ENCODE peak calls at places on chromosome 12, in eight cellular contexts. E is brain pericyte; T is kidney epithelial cell; J is stimulated activated CD4-positive, alpha-beta T cell treated with anti-CD3 and anti-CD28 coated beads, Interleukin-4, amount 100 ng/mL, for 1 hour; Z is T-cell; O is GM03348; D is sciatic nerve; R is ELR. P is an unnamed sample.

GRCh38 chr12:54390176-54390667 is 5.7 kb upstream of the ZNF385A start:
- DNase-seq in T (no peak), E (no peak), R (no peak), O (no peak), D (no peak), J (no peak), Z (no peak), P (no peak)

GRCh38 chr12:31603546-31604009 is 12.6 kb upstream of the DENND5B start:
- DNase-seq in O (no peak), T (no peak), R (no peak), Z (no peak), E (no peak), D (no peak), J (no peak), P (no peak)

GRCh38 chr12:50182461-50182860 is 15.3 kb upstream of the CERS5 start:
- DNase-seq in R (peak), T (no peak), E (no peak), Z (no peak), D (no peak), J (no peak), O (no peak), P (no peak)

GRCh38 chr12:93402333-93403311 is 24.9 kb downstream of the NUDT4 start:
- DNase-seq in Z (no peak), T (no peak), J (peak), R (no peak), D (no peak), E (no peak), O (no peak), P (no peak)

GRCh38 chr12:113267621-113268020 is 46.4 kb downstream of the TPCN1 start:
- DNase-seq in Z (no peak), E (no peak), J (no peak), R (no peak), T (no peak), O (no peak), D (no peak), P (no peak)

GRCh38 chr12:27610380-27610779 is 85.9 kb upstream of the REP15 start:
- DNase-seq in Z (no peak), D (no peak), T (no peak), E (no peak), J (no peak), R (no peak), O (peak), P (no peak)

GRCh38 chr12:101086490-101086889 is 123.5 kb downstream of the SLC5A8 start:
- DNase-seq in E (no peak), T (no peak), D (no peak), J (no peak), Z (no peak), O (peak), R (peak), P (no peak)

GRCh38 chr12:46814143-46814542 is 11.7 kb downstream of the SLC38A4 start:
- DNase-seq in E (no peak), T (no peak), D (no peak), R (no peak), O (no peak), Z (no peak), J (no peak), P (no peak)

GRCh38 chr12:92466391-92467305 is 236.1 kb upstream of the PLEKHG7 start:
- DNase-seq in R (no peak), E (no peak), Z (no peak), O (no peak), D (no peak), T (no peak), J (no peak), P (no peak)

GRCh38 chr12:6428326-6428725 is 16.4 kb upstream of the CD27 start:
- DNase-seq in Z (no peak), D (no peak), R (no peak), E (no peak), T (no peak), J (no peak), O (no peak), P (no peak)

GRCh38 chr12:14774074-14774943 is 29.0 kb downstream of the WBP11 start:
- DNase-seq in E (peak), Z (peak), O (peak), D (peak), T (peak), R (peak), J (peak), P (no peak)

GRCh38 chr12:121299662-121300061 is 3.2 kb upstream of the CAMKK2 start:
- DNase-seq in D (no peak), Z (no peak), T (no peak), O (no peak), J (no peak), E (no peak), R (no peak), P (no peak)

GRCh38 chr12:6780573-6780972 is 8.3 kb downstream of the LAG3 start:
- DNase-seq in T (no peak), D (no peak), E (no peak), Z (no peak), R (no peak), J (no peak), O (no peak), P (no peak)

GRCh38 chr12:64780531-64781373 is 21.5 kb upstream of the GNS start:
- DNase-seq in Z (no peak), D (peak), O (peak), E (no peak), R (no peak), J (peak), T (no peak), P (no peak)

GRCh38 chr12:51441583-51441982 is 17.0 kb downstream of the SLC4A8 start:
- DNase-seq in D (no peak), O (peak), E (no peak), T (no peak), R (peak), Z (no peak), J (no peak), P (no peak)

GRCh38 chr12:112182499-112182898 is 57.1 kb downstream of the TRAFD1 start:
- DNase-seq in R (no peak), D (peak), T (no peak), O (no peak), Z (no peak), E (no peak), J (no peak), P (no peak)

GRCh38 chr12:46983959-46984833 is 95.2 kb upstream of the PCED1B start:
- DNase-seq in T (no peak), O (peak), D (no peak), E (peak), R (peak), J (peak), Z (peak), P (no peak)

GRCh38 chr12:116534341-116535121 is 24.6 kb upstream of the MAP1LC3B2 start:
- DNase-seq in E (no peak), O (no peak), D (no peak), T (no peak), Z (no peak), R (peak), J (no peak), P (no peak)

GRCh38 chr12:99959549-99960170 is 25.1 kb downstream of the ANKS1B start:
- DNase-seq in O (peak), D (no peak), Z (no peak), E (no peak), T (no peak), J (no peak), R (no peak), P (no peak)

GRCh38 chr12:121778567-121779421 is 14.7 kb downstream of the RHOF start:
- DNase-seq in R (no peak), D (no peak), E (no peak), O (no peak), Z (no peak), T (no peak), J (no peak), P (no peak)

GRCh38 chr12:110203546-110203945 is 77.5 kb upstream of the ATP2A2 start:
- DNase-seq in Z (no peak), T (no peak), D (no peak), O (no peak), R (no peak), J (no peak), E (no peak), P (no peak)

GRCh38 chr12:60849723-60850122 is 1253.9 kb downstream of the SLC16A7 start:
- DNase-seq in T (no peak), D (no peak), O (no peak), R (no peak), J (no peak), Z (no peak), E (no peak), P (no peak)

GRCh38 chr12:125544979-125545378 is 479.7 kb downstream of the AACS start:
- DNase-seq in O (no peak), J (no peak), E (no peak), T (no peak), Z (no peak), D (no peak), R (no peak), P (no peak)

GRCh38 chr12:13784504-13784903 is 196.9 kb downstream of the GRIN2B start:
- DNase-seq in Z (no peak), D (no peak), J (no peak), T (no peak), R (no peak), E (no peak), O (no peak), P (no peak)

GRCh38 chr12:5165296-5165970 is 121.8 kb downstream of the KCNA5 start:
- DNase-seq in J (no peak), Z (no peak), O (no peak), T (no peak), E (no peak), D (no peak), R (no peak), P (no peak)

GRCh38 chr12:14260011-14260993 is 105.2 kb upstream of the ATF7IP start:
- DNase-seq in O (peak), J (no peak), E (no peak), T (peak), Z (no peak), D (peak), R (peak), P (peak)

GRCh38 chr12:20601668-20602280 is 93.4 kb upstream of the SLCO1C1 start:
- DNase-seq in D (no peak), R (peak), E (no peak), T (peak), O (peak), Z (no peak), J (no peak), P (no peak)

GRCh38 chr12:101299346-101299745 is 19.4 kb downstream of the UTP20 start:
- DNase-seq in T (no peak), D (no peak), J (no peak), O (no peak), Z (no peak), R (peak), E (no peak), P (no peak)

GRCh38 chr12:47741340-47741703 is 16.0 kb upstream of the ENDOU start:
- DNase-seq in O (no peak), R (no peak), E (no peak), T (peak), J (peak), D (peak), Z (peak), P (no peak)

GRCh38 chr12:114655934-114656697 is 27.9 kb downstream of the TBX3 start:
- DNase-seq in T (no peak), J (no peak), R (no peak), Z (no peak), O (no peak), D (no peak), E (peak), P (no peak)

GRCh38 chr12:113990548-113991223 is 24.6 kb upstream of the RBM19 start:
- DNase-seq in J (no peak), R (no peak), O (no peak), Z (no peak), T (no peak), D (no peak), E (no peak), P (no peak)

GRCh38 chr12:26338574-26339572 is 143.5 kb downstream of the SSPN start:
- DNase-seq in R (peak), T (peak), D (no peak), Z (no peak), J (no peak), E (no peak), O (peak), P (no peak)

GRCh38 chr12:106433055-106433454 is 75.5 kb downstream of the POLR3B start:
- DNase-seq in Z (no peak), J (no peak), E (no peak), R (no peak), D (no peak), O (no peak), T (no peak), P (no peak)

GRCh38 chr12:117045998-117046374 is 53.2 kb downstream of the TESC start:
- DNase-seq in D (no peak), O (no peak), R (peak), J (no peak), T (no peak), Z (no peak), E (no peak), P (no peak)

GRCh38 chr12:54701940-54702592 is 53.9 kb upstream of the DCD start:
- DNase-seq in O (peak), E (no peak), Z (peak), R (peak), T (no peak), J (no peak), D (no peak), P (no peak)

GRCh38 chr12:62603061-62603810 is 136.6 kb downstream of the MON2 start:
- DNase-seq in O (peak), J (peak), R (peak), Z (peak), D (peak), E (peak), T (peak), P (no peak)

GRCh38 chr12:132281021-132281420 is 48.4 kb downstream of the GALNT9 start:
- DNase-seq in R (no peak), E (no peak), O (no peak), Z (no peak), T (no peak), J (no peak), D (no peak), P (no peak)

GRCh38 chr12:3362751-3363150 is 128.3 kb upstream of the PRMT8 start:
- DNase-seq in R (no peak), O (no peak), J (no peak), Z (no peak), E (no peak), T (no peak), D (no peak), P (no peak)

GRCh38 chr12:27732281-27732680 is 21.6 kb downstream of the MRPS35 start:
- DNase-seq in R (peak), D (no peak), T (no peak), J (no peak), E (no peak), Z (no peak), O (peak), P (no peak)